ENCODE peak calls at places on chromosomes 3 and 15, in seven cellular contexts. One of them, this sample, is unnamed.
A peak's percentile ranks its signal among the peaks of the same experiment; 100 is the strongest.

GRCh38 chr3:112005091-112005672 is 6.5 kb downstream of the TAGLN3 start:
- DNase-seq in fibroblast of lung: peak; percentile 11
- DNase-seq in colonic mucosa: no peak
- DNase-seq in endothelial cell of umbilical vein: no peak
- DNase-seq in lung: no peak
- DNase-seq in Peyer's patch: no peak
- DNase-seq in transverse colon: no peak
- DNase-seq in this sample: no peak

GRCh38 chr3:12659316-12660015 is 4.5 kb downstream of the RAF1 start:
- DNase-seq in fibroblast of lung: peak; percentile 52
- DNase-seq in endothelial cell of umbilical vein: no peak
- DNase-seq in transverse colon: no peak
- DNase-seq in colonic mucosa: no peak
- DNase-seq in Peyer's patch: no peak
- DNase-seq in lung: no peak
- DNase-seq in this sample: no peak

GRCh38 chr15:77474987-77475385 is 54.3 kb downstream of the HMG20A start:
- DNase-seq in lung: no peak
- DNase-seq in transverse colon: no peak
- DNase-seq in fibroblast of lung: no peak
- DNase-seq in endothelial cell of umbilical vein: no peak
- DNase-seq in colonic mucosa: no peak
- DNase-seq in Peyer's patch: no peak
- DNase-seq in this sample: no peak

GRCh38 chr3:109927726-109928125 is 590.4 kb upstream of the DPPA4 start:
- DNase-seq in Peyer's patch: no peak
- DNase-seq in lung: no peak
- DNase-seq in endothelial cell of umbilical vein: no peak
- DNase-seq in colonic mucosa: no peak
- DNase-seq in transverse colon: no peak
- DNase-seq in fibroblast of lung: no peak
- DNase-seq in this sample: no peak

GRCh38 chr3:126154391-126155279 is 25.8 kb downstream of the ALDH1L1 start:
- DNase-seq in transverse colon: no peak
- DNase-seq in Peyer's patch: peak; percentile 11
- DNase-seq in colonic mucosa: peak; percentile 14
- DNase-seq in fibroblast of lung: no peak
- DNase-seq in lung: peak; percentile 25
- DNase-seq in endothelial cell of umbilical vein: no peak
- DNase-seq in this sample: no peak

GRCh38 chr15:70461992-70462391 is 301.4 kb downstream of the UACA start:
- DNase-seq in Peyer's patch: no peak
- DNase-seq in fibroblast of lung: no peak
- DNase-seq in colonic mucosa: no peak
- DNase-seq in endothelial cell of umbilical vein: no peak
- DNase-seq in lung: no peak
- DNase-seq in transverse colon: no peak
- DNase-seq in this sample: no peak

GRCh38 chr15:80761754-80762153 is 17.4 kb upstream of the CEMIP start:
- DNase-seq in endothelial cell of umbilical vein: no peak
- DNase-seq in transverse colon: no peak
- DNase-seq in lung: no peak
- DNase-seq in fibroblast of lung: no peak
- DNase-seq in Peyer's patch: no peak
- DNase-seq in colonic mucosa: no peak
- DNase-seq in this sample: no peak

GRCh38 chr3:179067291-179067690 is 4.3 kb downstream of the ZMAT3 start:
- DNase-seq in transverse colon: no peak
- DNase-seq in Peyer's patch: no peak
- DNase-seq in colonic mucosa: no peak
- DNase-seq in lung: no peak
- DNase-seq in endothelial cell of umbilical vein: no peak
- DNase-seq in fibroblast of lung: no peak
- DNase-seq in this sample: no peak

GRCh38 chr15:71275098-71275497 is 159.8 kb downstream of the THSD4 start:
- DNase-seq in colonic mucosa: no peak
- DNase-seq in Peyer's patch: no peak
- DNase-seq in endothelial cell of umbilical vein: peak; percentile 92
- DNase-seq in transverse colon: no peak
- DNase-seq in fibroblast of lung: peak; percentile 69
- DNase-seq in lung: no peak
- DNase-seq in this sample: no peak

GRCh38 chr3:32137870-32138269 is 31.4 kb downstream of the GPD1L start:
- DNase-seq in fibroblast of lung: no peak
- DNase-seq in transverse colon: no peak
- DNase-seq in colonic mucosa: no peak
- DNase-seq in endothelial cell of umbilical vein: no peak
- DNase-seq in Peyer's patch: no peak
- DNase-seq in lung: no peak
- DNase-seq in this sample: no peak

GRCh38 chr3:101849714-101850326 is 506 bp downstream of the NFKBIZ start:
- DNase-seq in fibroblast of lung: no peak
- DNase-seq in colonic mucosa: no peak
- DNase-seq in lung: peak; percentile 43
- DNase-seq in endothelial cell of umbilical vein: peak; percentile 40
- DNase-seq in transverse colon: peak; percentile 52
- DNase-seq in Peyer's patch: peak; percentile 42
- DNase-seq in this sample: peak; percentile 66

GRCh38 chr3:11671648-11672100 is 28.0 kb upstream of the VGLL4 start:
- DNase-seq in transverse colon: no peak
- DNase-seq in lung: no peak
- DNase-seq in Peyer's patch: peak; percentile 24
- DNase-seq in fibroblast of lung: peak; percentile 11
- DNase-seq in colonic mucosa: peak; percentile 33
- DNase-seq in endothelial cell of umbilical vein: peak; percentile 45
- DNase-seq in this sample: no peak

GRCh38 chr3:175585898-175586297 is 726.8 kb downstream of the NAALADL2 start:
- DNase-seq in lung: no peak
- DNase-seq in colonic mucosa: no peak
- DNase-seq in transverse colon: no peak
- DNase-seq in Peyer's patch: no peak
- DNase-seq in fibroblast of lung: peak; percentile 79
- DNase-seq in endothelial cell of umbilical vein: peak; percentile 19
- DNase-seq in this sample: no peak

DNA sequence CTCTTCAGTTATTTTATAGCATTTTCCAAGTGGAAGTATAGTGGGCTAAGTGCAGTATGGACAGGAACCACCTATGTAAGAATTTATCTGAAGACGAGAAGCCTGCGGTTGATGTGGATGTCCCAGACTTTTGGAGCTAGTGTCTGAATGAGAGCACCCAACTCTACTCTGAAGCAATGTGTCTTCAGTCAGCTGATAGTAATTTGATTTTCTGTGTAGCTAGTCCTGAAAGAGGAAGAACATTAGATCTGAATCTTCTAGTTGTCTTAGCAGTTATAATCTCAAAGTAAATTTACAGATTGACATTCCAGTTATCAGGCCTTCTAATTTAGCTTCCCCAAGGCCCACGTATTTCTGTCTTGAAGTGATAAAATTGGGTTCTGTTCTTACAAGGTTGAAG is 1.4 kb downstream of the TCAIM start:
- DNase-seq in colonic mucosa: no peak
- DNase-seq in endothelial cell of umbilical vein: no peak
- DNase-seq in transverse colon: no peak
- DNase-seq in lung: no peak
- DNase-seq in Peyer's patch: no peak
- DNase-seq in fibroblast of lung: no peak
- DNase-seq in this sample: no peak
- H3K4me3 ChIP-seq in colonic mucosa: no peak overlapping the region
- H3K4me3 ChIP-seq in endothelial cell of umbilical vein: peak overlapping the region; percentile 94
- H3K4me3 ChIP-seq in transverse colon: no peak overlapping the region
- H3K4me3 ChIP-seq in lung: no peak overlapping the region
- H3K4me3 ChIP-seq in Peyer's patch: peak overlapping the region; percentile 59
- H3K4me3 ChIP-seq in fibroblast of lung: peak overlapping the region; percentile 82
- H3K4me3 ChIP-seq in this sample: no peak overlapping the region

DNA sequence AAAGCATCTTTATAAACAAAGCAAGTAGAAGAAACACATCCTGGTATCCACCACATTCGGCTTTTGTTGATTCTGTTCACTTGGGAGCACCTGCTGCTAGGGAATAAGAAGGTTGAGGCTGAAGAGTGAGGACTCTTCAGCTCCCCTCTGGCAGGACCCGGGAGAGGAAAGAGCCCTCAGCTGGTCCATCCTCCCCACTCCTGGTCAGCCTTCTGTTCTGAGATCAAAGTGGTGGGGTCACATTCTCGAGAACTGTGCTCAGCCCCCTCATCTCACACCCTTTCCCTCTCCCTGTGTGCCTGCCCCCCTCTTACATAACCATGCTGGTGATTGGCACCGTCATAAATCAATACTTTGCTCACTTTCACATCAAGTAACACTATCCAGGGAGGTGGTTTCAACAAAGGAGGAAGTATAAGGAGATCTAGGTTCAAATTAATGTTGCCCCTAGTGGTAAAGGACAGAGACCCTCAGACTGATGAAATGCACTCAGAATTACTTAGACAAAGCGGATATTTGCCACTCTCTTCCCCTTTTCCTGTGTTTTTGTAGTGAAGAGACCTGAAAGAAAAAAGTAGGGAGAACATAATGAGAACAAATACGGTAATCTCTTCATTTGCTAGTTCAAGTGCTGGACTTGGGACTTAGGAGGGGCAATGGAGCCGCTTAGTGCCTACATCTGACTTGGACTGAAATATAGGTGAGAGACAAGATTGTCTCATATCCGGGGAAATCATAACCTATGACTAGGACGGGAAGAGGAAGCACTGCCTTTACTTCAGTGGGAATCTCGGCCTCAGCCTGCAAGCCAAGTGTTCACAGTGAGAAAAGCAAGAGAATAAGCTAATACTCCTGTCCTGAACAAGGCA is at the start of gene NR1I2:
- DNase-seq in Peyer's patch: no peak
- DNase-seq in endothelial cell of umbilical vein: no peak
- DNase-seq in transverse colon: peak; percentile 58
- DNase-seq in colonic mucosa: peak; percentile 67
- DNase-seq in lung: no peak
- DNase-seq in fibroblast of lung: no peak
- DNase-seq in this sample: no peak
- TF ChIP-seq CTCF in Peyer's patch: no peak
- TF ChIP-seq CTCF in endothelial cell of umbilical vein: no peak
- TF ChIP-seq CTCF in transverse colon: no peak
- TF ChIP-seq CTCF in colonic mucosa: no peak
- TF ChIP-seq CTCF in lung: no peak
- TF ChIP-seq CTCF in fibroblast of lung: no peak
- TF ChIP-seq CTCF in this sample: no peak

GRCh38 chr15:52683585-52683984 is 4.4 kb upstream of the ATOSA start:
- DNase-seq in colonic mucosa: no peak
- DNase-seq in endothelial cell of umbilical vein: no peak
- DNase-seq in fibroblast of lung: no peak
- DNase-seq in Peyer's patch: no peak
- DNase-seq in transverse colon: no peak
- DNase-seq in lung: no peak
- DNase-seq in this sample: no peak
- H3K4me1 ChIP-seq in colonic mucosa: no peaks in the 10 kb centered on the region
- H3K4me1 ChIP-seq in endothelial cell of umbilical vein: peaks cover 3% of the 10 kb centered on the region
- H3K4me1 ChIP-seq in fibroblast of lung: peaks cover 2% of the 10 kb centered on the region
- H3K4me1 ChIP-seq in Peyer's patch: no peaks in the 10 kb centered on the region
- H3K4me1 ChIP-seq in transverse colon: peaks cover 5% of the 10 kb centered on the region
- H3K4me1 ChIP-seq in lung: no peaks in the 10 kb centered on the region
- H3K4me1 ChIP-seq in this sample: no peaks in the 10 kb centered on the region

GRCh38 chr15:100922192-100923040 is 3.3 kb downstream of the LRRK1 start:
- DNase-seq in fibroblast of lung: no peak
- DNase-seq in lung: no peak
- DNase-seq in colonic mucosa: no peak
- DNase-seq in endothelial cell of umbilical vein: no peak
- DNase-seq in transverse colon: no peak
- DNase-seq in Peyer's patch: no peak
- DNase-seq in this sample: no peak

GRCh38 chr15:100920516-100921135 is 1.5 kb downstream of the LRRK1 start:
- DNase-seq in lung: no peak
- DNase-seq in colonic mucosa: no peak
- DNase-seq in fibroblast of lung: no peak
- DNase-seq in Peyer's patch: no peak
- DNase-seq in endothelial cell of umbilical vein: no peak
- DNase-seq in transverse colon: no peak
- DNase-seq in this sample: no peak

GRCh38 chr15:100919481-100920405 is 586 bp downstream of the LRRK1 start:
- DNase-seq in transverse colon: peak; percentile 39
- DNase-seq in fibroblast of lung: peak; percentile 15
- DNase-seq in lung: no peak
- DNase-seq in endothelial cell of umbilical vein: peak; percentile 28
- DNase-seq in Peyer's patch: peak; percentile 31
- DNase-seq in colonic mucosa: no peak
- DNase-seq in this sample: no peak

GRCh38 chr15:100918034-100918689 is 995 bp upstream of the LRRK1 start:
- DNase-seq in fibroblast of lung: peak; percentile 65
- DNase-seq in transverse colon: peak; percentile 90
- DNase-seq in endothelial cell of umbilical vein: peak; percentile 78
- DNase-seq in colonic mucosa: peak; percentile 88
- DNase-seq in lung: peak; percentile 85
- DNase-seq in Peyer's patch: peak; percentile 74
- DNase-seq in this sample: peak; percentile 79

GRCh38 chr15:100918690-100919480 is at the start of gene LRRK1:
- DNase-seq in transverse colon: peak; percentile 52
- DNase-seq in colonic mucosa: peak; percentile 49
- DNase-seq in lung: no peak
- DNase-seq in Peyer's patch: peak; percentile 53
- DNase-seq in endothelial cell of umbilical vein: peak; percentile 67
- DNase-seq in fibroblast of lung: peak; percentile 38
- DNase-seq in this sample: peak; percentile 28
- H3K4me3 ChIP-seq in transverse colon: peak within 1 kb of the TSS; percentile 53
- H3K4me3 ChIP-seq in colonic mucosa: peak within 1 kb of the TSS; percentile 65
- H3K4me3 ChIP-seq in lung: peak within 1 kb of the TSS; percentile 64
- H3K4me3 ChIP-seq in Peyer's patch: peak within 1 kb of the TSS; percentile 82
- H3K4me3 ChIP-seq in endothelial cell of umbilical vein: peak within 1 kb of the TSS; percentile 69
- H3K4me3 ChIP-seq in fibroblast of lung: peak within 1 kb of the TSS; percentile 75
- H3K4me3 ChIP-seq in this sample: peak within 1 kb of the TSS; percentile 59

GRCh38 chr3:125054436-125055164 is 1.2 kb downstream of the HEG1 start:
- DNase-seq in Peyer's patch: peak; percentile 26
- DNase-seq in fibroblast of lung: peak; percentile 80
- DNase-seq in lung: no peak
- DNase-seq in colonic mucosa: peak; percentile 30
- DNase-seq in transverse colon: no peak
- DNase-seq in endothelial cell of umbilical vein: peak; percentile 80
- DNase-seq in this sample: no peak
- TF ChIP-seq CTCF in Peyer's patch: no peak
- TF ChIP-seq CTCF in fibroblast of lung: peak; percentile 17
- TF ChIP-seq CTCF in lung: no peak
- TF ChIP-seq CTCF in colonic mucosa: no peak
- TF ChIP-seq CTCF in transverse colon: no peak
- TF ChIP-seq CTCF in endothelial cell of umbilical vein: no peak
- TF ChIP-seq CTCF in this sample: peak; percentile 20

DNA sequence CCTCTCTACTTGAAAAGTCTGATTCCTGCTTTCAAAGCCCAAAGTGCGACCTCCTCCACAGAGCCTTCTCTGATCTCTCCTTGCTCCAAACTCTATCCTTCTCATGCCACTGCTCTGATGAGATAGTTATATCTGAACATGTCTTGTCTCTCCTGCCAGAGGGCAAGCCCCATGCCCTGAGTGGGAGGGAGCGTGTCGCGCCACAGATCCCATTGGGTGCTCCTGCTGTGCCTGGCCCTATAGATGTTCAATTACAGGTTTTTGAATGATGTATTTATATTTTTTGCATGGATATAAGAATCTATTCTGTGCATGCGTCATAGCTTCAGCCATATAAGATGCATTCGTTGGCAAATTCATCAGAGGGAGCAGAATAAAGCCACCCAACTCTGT is 20.4 kb downstream of the CORO2B start:
- DNase-seq in lung: no peak
- DNase-seq in Peyer's patch: no peak
- DNase-seq in transverse colon: no peak
- DNase-seq in colonic mucosa: no peak
- DNase-seq in endothelial cell of umbilical vein: no peak
- DNase-seq in fibroblast of lung: no peak
- DNase-seq in this sample: no peak
- H3K4me1 ChIP-seq in lung: peaks cover 32% of the 10 kb centered on the region
- H3K4me1 ChIP-seq in Peyer's patch: no peaks in the 10 kb centered on the region
- H3K4me1 ChIP-seq in transverse colon: no peaks in the 10 kb centered on the region
- H3K4me1 ChIP-seq in colonic mucosa: no peaks in the 10 kb centered on the region
- H3K4me1 ChIP-seq in endothelial cell of umbilical vein: no peaks in the 10 kb centered on the region
- H3K4me1 ChIP-seq in fibroblast of lung: peaks cover 34% of the 10 kb centered on the region
- H3K4me1 ChIP-seq in this sample: peaks cover 20% of the 10 kb centered on the region

This sample was measured in BE2C.